ENCODE peak calls at places on chromosomes 5 and 9, in seven cellular contexts. T, Q, C, K, G, V and J are unnamed samples.

GRCh38 chr5:73564644-73565165 is 734 bp downstream of the ANKRA2 start:
- DNase-seq in T (no peak), Q (no peak), C (no peak), K (no peak), G (no peak), V (no peak), J (no peak)

GRCh38 chr9:98783518-98784226 is 12.7 kb downstream of the ANKS6 start:
- DNase-seq in T (no peak), Q (no peak), C (no peak), K (no peak), G (peak), V (no peak), J (no peak)

GRCh38 chr5:14873093-14873492 is 1.5 kb upstream of the ANKH start:
- DNase-seq in T (no peak), Q (no peak), C (no peak), K (no peak), G (no peak), V (no peak), J (no peak)

GRCh38 chr5:68490401-68490800 is 274.8 kb downstream of the PIK3R1 start:
- DNase-seq in T (no peak), Q (no peak), C (no peak), K (no peak), G (no peak), V (no peak), J (no peak)

GRCh38 chr9:111232997-111233790 is 96.8 kb downstream of the OR2K2 start:
- DNase-seq in T (no peak), Q (no peak), C (no peak), K (no peak), G (no peak), V (no peak), J (peak)

GRCh38 chr9:4923580-4924544 is 61.2 kb upstream of the JAK2 start:
- DNase-seq in T (peak), Q (no peak), C (no peak), K (no peak), G (no peak), V (no peak), J (no peak)

GRCh38 chr5:53994148-53994547 is 316.2 kb downstream of the ARL15 start:
- DNase-seq in T (peak), Q (no peak), C (no peak), K (no peak), G (no peak), V (no peak), J (no peak)

GRCh38 chr5:109410389-109411174 is 808 bp upstream of the PJA2 start:
- DNase-seq in T (peak), Q (peak), C (peak), K (peak), G (no peak), V (peak), J (peak)

GRCh38 chr5:140570058-140570457 is 5.4 kb downstream of the SLC35A4 start:
- DNase-seq in T (no peak), Q (no peak), C (no peak), K (no peak), G (no peak), V (no peak), J (no peak)

GRCh38 chr5:33852327-33852726 is 39.5 kb downstream of the ADAMTS12 start:
- DNase-seq in T (no peak), Q (no peak), C (no peak), K (no peak), G (no peak), V (no peak), J (no peak)

GRCh38 chr5:33854733-33855151 is 37.0 kb downstream of the ADAMTS12 start:
- DNase-seq in T (peak), Q (no peak), C (no peak), K (no peak), G (no peak), V (no peak), J (peak)

GRCh38 chr5:33848554-33848953 is 43.2 kb downstream of the ADAMTS12 start:
- DNase-seq in T (no peak), Q (no peak), C (no peak), K (no peak), G (no peak), V (no peak), J (no peak)

GRCh38 chr5:33852837-33853236 is 39.0 kb downstream of the ADAMTS12 start:
- DNase-seq in T (no peak), Q (no peak), C (no peak), K (no peak), G (no peak), V (no peak), J (no peak)

GRCh38 chr5:33850100-33850594 is 41.6 kb downstream of the ADAMTS12 start:
- DNase-seq in T (peak), Q (no peak), C (no peak), K (no peak), G (no peak), V (no peak), J (peak)
- TF ChIP-seq POLR2A in T (no peak), Q (no peak), C (no peak), K (no peak), G (no peak), V (no peak), J (no peak)

GRCh38 chr5:150398432-150399157 is 14.1 kb downstream of the CD74 start:
- DNase-seq in T (no peak), Q (no peak), C (no peak), K (peak), G (no peak), V (peak), J (no peak)
- TF ChIP-seq POLR2A in T (no peak), Q (no peak), C (no peak), K (no peak), G (no peak), V (no peak), J (no peak)

DNA sequence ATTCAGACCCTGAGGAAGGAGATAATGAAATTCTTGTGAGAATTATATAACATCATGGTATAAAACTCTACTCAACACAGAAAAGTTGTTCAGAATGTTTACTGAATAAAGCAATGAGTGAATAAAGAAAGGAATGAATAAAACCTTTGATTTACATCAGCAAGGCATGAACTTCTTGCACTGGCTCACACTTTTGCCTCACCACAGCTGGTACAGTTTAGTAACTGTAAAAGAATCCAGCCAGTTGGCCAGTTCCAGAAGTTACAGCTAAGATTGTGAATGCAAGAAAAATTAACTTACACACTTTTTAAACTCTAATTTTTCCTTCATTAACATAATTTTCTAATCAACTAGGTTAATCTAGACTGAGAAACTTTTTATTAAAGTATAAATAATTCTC is 490.9 kb downstream of the NFIB start:
- DNase-seq in T (peak), Q (no peak), C (no peak), K (no peak), G (no peak), V (no peak), J (no peak)
- TF ChIP-seq POLR2A in T (no peak), Q (no peak), C (no peak), K (no peak), G (no peak), V (no peak), J (no peak)

DNA sequence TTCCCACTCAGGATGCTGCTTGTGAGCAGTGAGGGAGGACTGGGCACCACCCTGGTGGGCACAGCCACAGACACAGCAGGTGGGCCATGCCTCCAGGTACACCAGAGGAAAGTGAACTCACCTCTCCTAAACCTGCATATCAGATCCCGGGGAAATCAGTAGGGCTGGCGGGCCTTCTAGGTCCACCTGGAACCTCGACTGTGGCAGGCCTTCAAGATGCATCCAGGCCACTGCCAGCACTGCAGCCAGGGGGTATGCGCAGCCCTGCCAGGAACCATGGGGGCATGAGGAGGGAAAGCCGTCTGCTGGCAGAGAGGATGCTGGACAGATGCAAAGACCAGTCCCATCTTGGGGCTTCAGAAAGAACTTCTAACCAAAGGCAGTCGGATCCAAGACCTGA is 270.6 kb upstream of the IRX4 start:
- DNase-seq in T (no peak), Q (no peak), C (no peak), K (no peak), G (no peak), V (peak), J (no peak)
- TF ChIP-seq POLR2A in T (no peak), Q (no peak), C (no peak), K (no peak), G (no peak), V (no peak), J (no peak)

GRCh38 chr5:181191526-181192336 is 13.3 kb downstream of the TRIM7 start:
- DNase-seq in T (peak), Q (peak), C (no peak), K (peak), G (no peak), V (peak), J (peak)
- TF ChIP-seq POLR2A in T (peak), Q (peak), C (no peak), K (no peak), G (peak), V (no peak), J (peak)

DNA sequence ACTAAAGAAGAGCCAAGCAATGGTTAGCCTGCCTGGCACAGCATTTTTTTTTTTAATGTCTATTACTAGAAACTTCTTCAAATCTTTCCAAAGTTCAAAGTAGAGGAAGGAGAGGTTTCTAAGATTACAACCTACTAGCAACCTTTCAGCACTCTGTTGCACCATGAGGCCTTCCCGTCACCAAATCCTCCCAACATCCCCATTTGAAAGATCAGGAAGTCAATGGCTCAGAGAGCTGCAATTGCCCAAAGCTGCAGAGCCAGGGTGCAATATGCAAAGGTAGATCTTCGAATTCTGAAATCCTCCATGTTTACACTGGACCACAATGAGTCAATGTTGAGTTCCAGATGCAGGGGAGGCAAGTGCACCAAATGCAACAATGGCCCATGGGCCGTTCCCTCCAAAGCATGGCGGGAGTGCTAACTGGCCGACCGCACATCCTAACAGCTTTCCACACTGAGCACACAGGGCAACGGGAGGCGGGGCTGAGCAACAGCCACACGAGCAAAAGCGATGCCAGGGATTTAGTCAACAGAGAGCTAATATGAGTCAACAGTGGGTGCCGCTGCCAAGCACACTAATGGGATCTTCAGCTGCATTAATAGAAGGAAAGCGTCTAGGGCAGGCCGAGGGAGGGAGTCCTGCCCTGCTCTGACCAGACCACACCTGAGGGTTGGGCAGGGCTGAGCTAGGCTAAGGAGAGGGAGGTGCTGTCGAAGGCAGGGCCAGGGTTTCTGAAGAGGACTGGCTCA is 4.8 kb downstream of the EPB41L4B start:
- DNase-seq in T (peak), Q (no peak), C (no peak), K (peak), G (no peak), V (no peak), J (peak)
- TF ChIP-seq POLR2A in T (no peak), Q (no peak), C (no peak), K (peak), G (no peak), V (no peak), J (no peak)